ENCODE peak calls at places on chromosomes 6 and 20, in five cellular contexts. X is CD8-positive, alpha-beta T cell; V is coronary artery; C is choroid plexus epithelial cell; J is ascending aorta. E is an unnamed sample.

GRCh38 chr6:139990287-139990686 is 615.8 kb upstream of the CITED2 start:
- DNase-seq in X (no peak), V (no peak), C (peak; percentile 21), J (no peak), E (no peak)

GRCh38 chr6:1610497-1611321 is 994 bp downstream of the FOXC1 start:
- DNase-seq in X (no peak), V (no peak), C (no peak), J (peak; percentile 61), E (no peak)

GRCh38 chr6:168877821-168878282 is 375.8 kb downstream of the THBS2 start:
- DNase-seq in X (no peak), V (no peak), C (no peak), J (peak; percentile 68), E (no peak)

GRCh38 chr6:12328701-12329100 is 38.5 kb downstream of the EDN1 start:
- DNase-seq in X (no peak), V (no peak), C (no peak), J (no peak), E (no peak)

GRCh38 chr6:107704377-107705013 is 119.6 kb downstream of the SCML4 start:
- DNase-seq in X (no peak), V (no peak), C (peak; percentile 73), J (no peak), E (peak; percentile 57)

GRCh38 chr6:71419954-71420692 is 131.5 kb downstream of the OGFRL1 start:
- DNase-seq in X (no peak), V (peak; percentile 79), C (peak; percentile 35), J (peak; percentile 76), E (peak; percentile 56)

GRCh38 chr6:56752534-56752933 is 109.8 kb upstream of the DST start:
- DNase-seq in X (no peak), V (no peak), C (no peak), J (no peak), E (no peak)

GRCh38 chr6:85015396-85015990 is 251.1 kb upstream of the TBX18 start:
- DNase-seq in X (no peak), V (no peak), C (peak; percentile 89), J (peak; percentile 66), E (peak; percentile 78)

GRCh38 chr20:32603046-32603726 is 18.1 kb upstream of the NOL4L start:
- DNase-seq in X (no peak), V (no peak), C (no peak), J (no peak), E (no peak)

GRCh38 chr6:143973097-143973979 is 34.7 kb downstream of the PLAGL1 start:
- DNase-seq in X (no peak), V (no peak), C (no peak), J (no peak), E (no peak)

GRCh38 chr6:692356-692851 is 535 bp downstream of the EXOC2 start:
- DNase-seq in X (peak; percentile 67), V (no peak), C (peak; percentile 59), J (peak; percentile 67), E (peak; percentile 44)

GRCh38 chr20:62914970-62915457 is 11.3 kb downstream of the DIDO1 start:
- DNase-seq in X (no peak), V (no peak), C (peak; percentile 51), J (no peak), E (peak; percentile 55)

GRCh38 chr20:62590301-62591121 is 51.8 kb upstream of the SLCO4A1 start:
- DNase-seq in X (no peak), V (no peak), C (peak; percentile 9), J (peak; percentile 72), E (peak; percentile 59)

GRCh38 chr6:110034637-110035096 is 56.6 kb downstream of the GPR6 start:
- DNase-seq in X (no peak), V (no peak), C (no peak), J (no peak), E (no peak)

GRCh38 chr6:26025047-26025893 is 62.0 kb upstream of the HFE start:
- DNase-seq in X (no peak), V (no peak), C (peak; percentile 87), J (no peak), E (peak; percentile 71)

GRCh38 chr6:143210420-143210819 is 149.7 kb downstream of the AIG1 start:
- DNase-seq in X (no peak), V (no peak), C (no peak), J (no peak), E (no peak)

GRCh38 chr6:11017090-11017489 is 27.0 kb downstream of the ELOVL2 start:
- DNase-seq in X (no peak), V (no peak), C (no peak), J (no peak), E (no peak)

GRCh38 chr20:60372822-60373221 is 414.6 kb downstream of the CDH26 start:
- DNase-seq in X (no peak), V (no peak), C (no peak), J (no peak), E (no peak)

GRCh38 chr20:32574296-32575226 is 10.6 kb downstream of the NOL4L start:
- DNase-seq in X (no peak), V (no peak), C (peak; percentile 99), J (no peak), E (peak; percentile 93)

GRCh38 chr6:167768471-167769215 is 58.1 kb upstream of the AFDN start:
- DNase-seq in X (no peak), V (peak; percentile 60), C (no peak), J (no peak), E (no peak)

GRCh38 chr6:83884523-83884922 is 25.0 kb downstream of the CYB5R4 start:
- DNase-seq in X (no peak), V (no peak), C (peak; percentile 75), J (no peak), E (peak; percentile 47)

GRCh38 chr6:160122744-160123143 is 1.1 kb downstream of the SLC22A1 start:
- DNase-seq in X (no peak), V (peak; percentile 54), C (no peak), J (no peak), E (no peak)

GRCh38 chr20:4328541-4328940 is 313.2 kb upstream of the RNF24 start:
- DNase-seq in X (no peak), V (no peak), C (no peak), J (no peak), E (no peak)
- TF ChIP-seq CTCF in X (no peak), V (no peak), C (no peak), J (no peak), E (no peak)

DNA sequence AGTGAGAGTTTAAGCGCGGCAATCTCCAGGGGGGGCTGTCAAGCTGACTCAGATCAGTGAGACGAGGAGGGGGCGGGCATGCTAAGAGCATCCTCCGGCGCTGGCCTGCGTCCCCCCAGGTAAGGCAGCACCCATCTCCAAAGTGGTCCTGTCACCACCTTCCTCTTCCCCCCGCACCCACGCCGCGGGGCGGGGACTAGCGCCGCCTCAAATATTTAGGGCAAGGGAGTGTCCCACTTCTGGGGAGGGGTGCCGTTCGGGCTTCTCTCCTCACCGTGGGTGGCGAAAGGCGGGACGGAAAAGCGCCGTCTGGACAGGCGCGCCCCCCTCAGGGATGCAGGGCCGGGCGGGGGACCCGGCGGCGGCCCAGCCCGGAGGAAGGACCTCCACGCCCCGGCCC is 366 bp upstream of the TOX2 start:
- DNase-seq in X (no peak), V (no peak), C (no peak), J (peak; percentile 64), E (no peak)
- H3K4me3 ChIP-seq in X (peak overlapping the region; percentile 18), V (peak overlapping the region; percentile 65), C (peak overlapping the region; percentile 67), J (peak overlapping the region; percentile 44), E (peak overlapping the region; percentile 45)

GRCh38 chr20:9966966-9967365 is 67.8 kb upstream of the ANKEF1 start:
- DNase-seq in X (no peak), V (no peak), C (peak; percentile 40), J (no peak), E (no peak)
- TF ChIP-seq CTCF in X (no peak), V (no peak), C (peak; percentile 65), J (peak; percentile 20), E (peak; percentile 41)

GRCh38 chr20:48774696-48775095 is 53.1 kb downstream of the PREX1 start:
- DNase-seq in X (no peak), V (no peak), C (no peak), J (no peak), E (no peak)

GRCh38 chr20:48771542-48771941 is 56.3 kb downstream of the PREX1 start:
- DNase-seq in X (no peak), V (no peak), C (no peak), J (no peak), E (peak; percentile 52)

GRCh38 chr20:48773837-48774418 is 53.9 kb downstream of the PREX1 start:
- DNase-seq in X (no peak), V (no peak), C (peak; percentile 76), J (no peak), E (peak; percentile 24)

GRCh38 chr20:48770700-48771099 is 57.1 kb downstream of the PREX1 start:
- DNase-seq in X (no peak), V (no peak), C (no peak), J (no peak), E (no peak)

GRCh38 chr20:48772183-48772976 is 55.4 kb downstream of the PREX1 start:
- DNase-seq in X (no peak), V (no peak), C (no peak), J (peak; percentile 77), E (no peak)
- H3K4me3 ChIP-seq in X (no peak overlapping the region), V (no peak overlapping the region), C (no peak overlapping the region), J (no peak overlapping the region), E (no peak overlapping the region)

GRCh38 chr6:157461000-157461915 is 80.3 kb downstream of the ZDHHC14 start:
- DNase-seq in X (no peak), V (no peak), C (peak; percentile 71), J (no peak), E (peak; percentile 52)
- TF ChIP-seq CTCF in X (no peak), V (no peak), C (no peak), J (no peak), E (no peak)

DNA sequence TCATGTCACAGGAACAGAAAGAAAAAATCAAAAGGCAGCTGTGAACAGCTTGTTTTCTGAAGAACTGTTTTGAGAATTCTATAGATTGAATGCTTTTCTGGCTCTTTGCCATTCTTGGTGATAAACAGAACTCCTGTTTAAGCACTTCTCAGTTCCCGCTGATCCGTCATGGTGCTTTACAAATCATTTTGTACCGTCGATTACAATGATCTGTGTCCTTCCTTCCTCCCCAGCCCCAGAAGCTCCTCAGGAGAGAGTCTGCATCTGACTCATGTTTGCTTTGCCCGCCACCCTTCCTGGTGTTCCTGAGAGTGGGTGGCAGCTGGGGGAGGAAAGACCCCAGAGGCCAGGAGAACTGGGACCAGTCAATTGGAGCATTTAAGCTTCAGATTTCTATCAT is 538.6 kb upstream of the MARCKS start:
- DNase-seq in X (no peak), V (no peak), C (peak; percentile 3), J (no peak), E (peak; percentile 25)
- H3K4me3 ChIP-seq in X (no peak overlapping the region), V (no peak overlapping the region), C (no peak overlapping the region), J (no peak overlapping the region), E (no peak overlapping the region)

GRCh38 chr6:33206027-33206863 is 1.8 kb downstream of the HSD17B8 start:
- DNase-seq in X (no peak), V (no peak), C (no peak), J (peak; percentile 48), E (no peak)
- TF ChIP-seq CTCF in X (no peak), V (no peak), C (no peak), J (no peak), E (no peak)

DNA sequence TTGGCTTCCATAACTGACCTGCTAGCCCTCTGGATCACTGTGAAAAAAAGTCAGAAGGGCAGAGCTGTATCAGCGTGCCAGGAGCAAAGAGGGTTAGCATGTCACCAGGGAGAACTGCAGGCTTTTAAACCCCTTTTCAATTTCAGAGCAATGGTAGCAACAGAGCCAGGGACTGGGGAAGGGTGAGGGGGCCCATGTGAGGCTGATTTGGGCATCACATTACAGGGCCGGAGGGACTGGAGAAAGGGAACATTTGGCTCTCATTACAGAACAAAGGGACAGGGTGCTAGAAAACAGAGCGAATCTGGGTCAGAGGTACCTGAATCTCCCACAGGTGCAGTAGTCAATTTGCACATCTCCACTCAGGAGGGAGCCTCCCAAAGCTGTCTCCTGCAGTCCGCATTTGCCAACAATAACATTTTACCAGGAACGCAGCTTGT is 185.6 kb upstream of the EYA4 start:
- DNase-seq in X (no peak), V (no peak), C (no peak), J (no peak), E (no peak)
- H3K4me3 ChIP-seq in X (no peak overlapping the region), V (no peak overlapping the region), C (no peak overlapping the region), J (no peak overlapping the region), E (no peak overlapping the region)

E was measured in astrocyte of the spinal cord.